ENCODE peak calls at places on chromosomes 2 and 18, in six cellular contexts. Z, C, D, A, K and H are unnamed samples. For H3K27me3, the result is how much of the 10 kb centered on the place peaks cover.

GRCh38 chr2:173496746-173497145 is 142.1 kb downstream of the CDCA7 start:
- DNase-seq in Z (peak), C (no peak), D (peak), A (no peak), K (no peak), H (no peak)

GRCh38 chr2:152465541-152465940 is 130.6 kb downstream of the FMNL2 start:
- DNase-seq in Z (no peak), C (no peak), D (peak), A (no peak), K (no peak), H (no peak)

GRCh38 chr2:128690869-128691268 is 372.2 kb upstream of the HS6ST1 start:
- DNase-seq in Z (no peak), C (no peak), D (no peak), A (no peak), K (no peak), H (no peak)

GRCh38 chr2:96341641-96342040 is 6.1 kb downstream of the NCAPH start:
- DNase-seq in Z (no peak), C (no peak), D (no peak), A (no peak), K (no peak), H (no peak)

GRCh38 chr2:232230557-232230956 is 148.0 kb upstream of the ALPP start:
- DNase-seq in Z (no peak), C (peak), D (peak), A (no peak), K (no peak), H (peak)

GRCh38 chr2:239934571-239935171 is 90.5 kb downstream of the NDUFA10 start:
- DNase-seq in Z (no peak), C (peak), D (peak), A (peak), K (peak), H (peak)

GRCh38 chr2:64866797-64867196 is 122.4 kb upstream of the SLC1A4 start:
- DNase-seq in Z (peak), C (no peak), D (peak), A (no peak), K (no peak), H (no peak)

GRCh38 chr2:145123606-145124005 is 603.7 kb upstream of the ZEB2 start:
- DNase-seq in Z (no peak), C (no peak), D (peak), A (no peak), K (peak), H (no peak)

GRCh38 chr2:79935771-79936657 is 368.5 kb downstream of the LRRTM1 start:
- DNase-seq in Z (peak), C (peak), D (peak), A (no peak), K (no peak), H (peak)

GRCh38 chr2:8058652-8059051 is 623.2 kb upstream of the ID2 start:
- DNase-seq in Z (no peak), C (no peak), D (no peak), A (no peak), K (no peak), H (no peak)

GRCh38 chr2:144374163-144374661 is 145.7 kb downstream of the ZEB2 start:
- DNase-seq in Z (no peak), C (no peak), D (no peak), A (no peak), K (no peak), H (no peak)

GRCh38 chr2:2810504-2810903 is 479.4 kb upstream of the MYT1L start:
- DNase-seq in Z (no peak), C (no peak), D (no peak), A (no peak), K (no peak), H (no peak)

GRCh38 chr2:205563646-205564045 is 118.7 kb upstream of the NRP2 start:
- DNase-seq in Z (no peak), C (peak), D (peak), A (no peak), K (peak), H (peak)

GRCh38 chr18:2981212-2981728 is 31.7 kb downstream of the LPIN2 start:
- DNase-seq in Z (peak), C (no peak), D (peak), A (no peak), K (no peak), H (no peak)

GRCh38 chr2:231245253-231246094 is 47.0 kb downstream of the ARMC9 start:
- DNase-seq in Z (no peak), C (no peak), D (peak), A (no peak), K (no peak), H (no peak)

GRCh38 chr2:45909677-45910191 is 258.3 kb downstream of the PRKCE start:
- DNase-seq in Z (no peak), C (no peak), D (no peak), A (no peak), K (no peak), H (no peak)

GRCh38 chr2:237490009-237490804 is 3.2 kb downstream of the MLPH start:
- DNase-seq in Z (no peak), C (no peak), D (no peak), A (no peak), K (no peak), H (no peak)

GRCh38 chr2:237488901-237489860 is 2.1 kb downstream of the MLPH start:
- DNase-seq in Z (no peak), C (no peak), D (no peak), A (no peak), K (no peak), H (no peak)

GRCh38 chr2:237487496-237487895 is 445 bp downstream of the MLPH start:
- DNase-seq in Z (no peak), C (no peak), D (no peak), A (no peak), K (no peak), H (no peak)

GRCh38 chr2:237486819-237487448 is at the start of gene MLPH:
- DNase-seq in Z (no peak), C (no peak), D (peak), A (no peak), K (peak), H (peak)

DNA sequence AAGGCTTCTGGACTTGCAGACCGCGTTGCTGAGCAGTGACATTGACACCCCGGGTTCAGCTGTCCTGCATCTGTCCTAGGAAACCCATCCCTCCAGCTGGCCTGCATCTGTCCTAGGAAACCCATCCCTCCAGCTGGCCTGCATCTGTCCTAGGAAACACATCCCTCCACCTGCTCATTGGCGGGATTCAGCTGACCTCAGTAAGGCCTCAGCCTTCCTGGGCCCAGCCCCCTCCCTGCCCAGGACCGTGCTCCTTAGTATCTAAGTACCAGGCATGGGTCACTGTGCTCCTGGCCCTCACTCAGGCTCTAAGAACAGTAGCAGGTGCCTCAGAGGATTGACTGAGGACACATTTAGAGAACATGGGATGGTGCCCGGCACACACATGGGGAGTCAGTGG is 1.2 kb downstream of the MLPH start:
- DNase-seq in Z (no peak), C (no peak), D (no peak), A (no peak), K (no peak), H (no peak)
- H3K27me3 ChIP-seq in Z (under half), C (under half), D (half or more), A (under half), K (under half), H (half or more)

GRCh38 chr2:72916743-72917137 is 579 bp upstream of the EMX1 start:
- DNase-seq in Z (no peak), C (no peak), D (no peak), A (no peak), K (no peak), H (peak)

GRCh38 chr2:72914226-72915075 is 2.9 kb upstream of the EMX1 start:
- DNase-seq in Z (no peak), C (no peak), D (no peak), A (no peak), K (peak), H (peak)

GRCh38 chr2:72913531-72914225 is 3.6 kb upstream of the EMX1 start:
- DNase-seq in Z (no peak), C (no peak), D (no peak), A (no peak), K (no peak), H (peak)

GRCh38 chr2:72915907-72916742 is 1.2 kb upstream of the EMX1 start:
- DNase-seq in Z (no peak), C (peak), D (peak), A (peak), K (peak), H (peak)

DNA sequence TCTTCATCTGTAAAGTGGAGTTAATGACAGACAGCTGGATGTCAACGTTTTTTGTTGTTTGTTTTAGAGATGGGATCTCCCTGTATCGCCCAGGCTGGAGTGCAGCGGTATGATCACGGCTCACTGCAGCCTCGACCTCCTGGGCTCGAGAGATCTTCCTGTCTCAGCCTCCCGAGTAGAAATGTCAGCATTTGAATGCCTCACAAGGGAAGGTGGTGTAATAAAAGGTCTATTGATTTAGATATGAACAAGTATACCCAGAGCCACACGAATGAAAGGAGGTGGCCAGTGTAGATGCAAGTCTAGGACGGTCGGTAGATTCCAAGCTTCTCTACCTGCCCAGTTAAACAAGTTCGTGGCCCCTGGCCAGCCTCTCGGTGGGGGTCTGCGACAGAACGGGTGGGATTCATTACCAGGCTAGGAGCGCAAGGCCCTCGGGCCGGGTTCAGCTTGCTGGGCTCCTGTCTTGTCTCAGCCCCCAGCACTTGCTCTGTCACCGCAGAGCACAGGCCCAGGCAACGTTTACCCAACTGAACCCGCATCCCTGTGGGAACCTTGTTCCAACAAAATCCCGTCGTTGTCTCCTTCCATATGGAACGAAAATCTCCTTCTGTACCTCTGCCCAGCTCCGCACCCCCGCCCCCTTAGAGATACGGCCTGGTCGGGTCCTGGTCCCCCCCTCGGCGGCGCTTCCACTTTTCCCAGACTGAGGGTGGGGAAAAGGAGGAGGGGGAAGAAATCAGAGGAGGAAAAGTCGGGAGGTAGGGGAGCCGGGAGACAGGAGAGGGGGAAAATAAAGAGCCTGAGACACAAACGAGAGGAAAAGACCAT is 2.0 kb upstream of the EMX1 start:
- DNase-seq in Z (no peak), C (no peak), D (no peak), A (no peak), K (peak), H (peak)
- H3K27me3 ChIP-seq in Z (half or more), C (half or more), D (half or more), A (half or more), K (under half), H (half or more)

GRCh38 chr18:9694952-9695495 is 13.1 kb upstream of the RAB31 start:
- DNase-seq in Z (no peak), C (no peak), D (no peak), A (no peak), K (no peak), H (no peak)
- H3K27me3 ChIP-seq in Z (under half), C (under half), D (under half), A (under half), K (under half), H (under half)

DNA sequence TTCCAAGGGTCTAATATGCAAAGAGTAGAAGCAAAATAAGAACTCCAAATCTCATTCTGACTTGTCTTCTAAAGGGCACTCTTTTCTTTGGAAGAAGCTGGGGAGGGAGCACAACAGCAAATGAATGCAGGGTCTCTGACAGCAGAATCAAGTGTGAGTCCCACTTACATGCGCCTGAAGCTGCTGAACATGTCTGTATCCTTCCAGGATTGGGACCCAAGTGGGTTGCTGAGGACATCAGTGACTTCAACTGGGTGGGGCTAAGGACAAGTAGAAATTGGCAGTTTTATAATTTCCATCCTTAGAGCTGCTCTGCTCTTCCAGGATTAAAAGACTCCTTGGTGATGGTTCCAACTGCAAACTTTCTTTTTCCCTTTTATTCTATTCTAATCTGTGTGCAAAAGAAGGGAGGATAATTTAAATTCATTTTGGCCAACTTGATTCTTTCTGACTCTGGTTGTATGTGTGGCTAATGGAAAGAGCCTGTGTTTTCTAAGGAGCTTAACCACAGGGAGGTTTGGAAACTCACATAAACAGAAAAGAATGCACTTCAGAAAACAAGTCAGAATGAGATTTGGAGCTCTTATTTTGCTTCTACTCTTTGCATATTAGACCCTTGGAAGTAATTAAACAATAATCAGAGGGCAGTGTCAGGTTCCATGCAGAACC is 20.6 kb downstream of the ANTXR1 start:
- DNase-seq in Z (no peak), C (no peak), D (no peak), A (no peak), K (no peak), H (no peak)
- H3K27me3 ChIP-seq in Z (under half), C (under half), D (under half), A (under half), K (under half), H (under half)